ENCODE peak calls at places on chromosomes 3 and 15, in six cellular contexts. K is GM12891, J is K562, Q is H1, O is GM12878, A is HepG2. H is an unnamed sample.

GRCh38 chr3:126267976-126268615 is 87.7 kb upstream of the ALDH1L1 start:
- DNase-seq in K (no peak), J (no peak), Q (no peak), O (no peak), A (no peak), H (no peak)

GRCh38 chr3:127675651-127676391 is 3.1 kb downstream of the ABTB1 start:
- DNase-seq in K (no peak), J (no peak), Q (no peak), O (no peak), A (no peak), H (no peak)

GRCh38 chr3:146637871-146638270 is 32.7 kb upstream of the PLSCR5 start:
- DNase-seq in K (no peak), J (no peak), Q (no peak), O (no peak), A (peak; percentile 91), H (no peak)

GRCh38 chr15:73988075-73988969 is 3.8 kb downstream of the STOML1 start:
- DNase-seq in K (no peak), J (no peak), Q (no peak), O (no peak), A (no peak), H (no peak)

GRCh38 chr3:46882377-46883015 is 5.0 kb downstream of the PTH1R start:
- DNase-seq in K (peak; percentile 56), J (peak; percentile 44), Q (no peak), O (no peak), A (no peak), H (no peak)

GRCh38 chr15:40481671-40482070 is 10.9 kb downstream of the CHST14 start:
- DNase-seq in K (no peak), J (no peak), Q (no peak), O (no peak), A (no peak), H (no peak)

GRCh38 chr3:43883729-43884396 is 193.1 kb downstream of the ABHD5 start:
- DNase-seq in K (no peak), J (no peak), Q (no peak), O (no peak), A (no peak), H (no peak)

GRCh38 chr15:81027200-81027599 is 26.5 kb downstream of the TLNRD1 start:
- DNase-seq in K (no peak), J (no peak), Q (no peak), O (no peak), A (no peak), H (no peak)

GRCh38 chr3:42814914-42815507 is 5.8 kb downstream of the ACKR2 start:
- DNase-seq in K (no peak), J (peak; percentile 89), Q (no peak), O (no peak), A (peak; percentile 8), H (no peak)

GRCh38 chr3:197709135-197709534 is 27.6 kb downstream of the RUBCN start:
- DNase-seq in K (no peak), J (no peak), Q (no peak), O (peak; percentile 43), A (no peak), H (no peak)

GRCh38 chr3:171457263-171458055 is 2.7 kb downstream of the TNIK start:
- DNase-seq in K (no peak), J (no peak), Q (no peak), O (no peak), A (no peak), H (no peak)

GRCh38 chr3:77042892-77043291 is 3.0 kb downstream of the ROBO2 start:
- DNase-seq in K (no peak), J (no peak), Q (no peak), O (no peak), A (no peak), H (no peak)

GRCh38 chr3:161914703-161915102 is 418.1 kb downstream of the OTOL1 start:
- DNase-seq in K (no peak), J (peak; percentile 0), Q (peak; percentile 7), O (no peak), A (peak; percentile 44), H (no peak)

GRCh38 chr3:197511853-197512635 is 43.7 kb downstream of the BDH1 start:
- DNase-seq in K (no peak), J (no peak), Q (no peak), O (no peak), A (no peak), H (no peak)

GRCh38 chr15:57259511-57260143 is 116.7 kb upstream of the CGNL1 start:
- DNase-seq in K (no peak), J (peak; percentile 4), Q (peak; percentile 38), O (peak; percentile 13), A (no peak), H (no peak)

GRCh38 chr15:38129531-38130199 is 123.0 kb upstream of the SPRED1 start:
- DNase-seq in K (no peak), J (peak; percentile 30), Q (no peak), O (peak; percentile 39), A (no peak), H (no peak)

GRCh38 chr15:29789871-29790270 is 32.4 kb downstream of the TJP1 start:
- DNase-seq in K (no peak), J (peak; percentile 27), Q (no peak), O (no peak), A (no peak), H (no peak)

GRCh38 chr3:196969001-196969659 is 497 bp upstream of the PIGZ start:
- DNase-seq in K (peak; percentile 66), J (peak; percentile 64), Q (no peak), O (no peak), A (no peak), H (peak; percentile 55)

GRCh38 chr15:40776537-40777141 is 6.9 kb downstream of the C15orf62 start:
- DNase-seq in K (no peak), J (no peak), Q (no peak), O (no peak), A (no peak), H (no peak)

GRCh38 chr3:64814360-64814759 is 126.6 kb upstream of the ADAMTS9 start:
- DNase-seq in K (no peak), J (no peak), Q (no peak), O (no peak), A (no peak), H (no peak)
- TF ChIP-seq POLR2AphosphoS5 in K (no peak), J (no peak), Q (no peak), O (no peak), A (no peak), H (no peak)

GRCh38 chr3:113094514-113094913 is 103.7 kb downstream of the GTPBP8 start:
- DNase-seq in K (no peak), J (no peak), Q (no peak), O (no peak), A (no peak), H (no peak)
- TF ChIP-seq POLR2A in K (no peak), J (no peak), Q (no peak), O (no peak), A (no peak), H (no peak)

GRCh38 chr3:40191251-40191650 is 118.3 kb upstream of the EIF1B start:
- DNase-seq in K (no peak), J (no peak), Q (no peak), O (no peak), A (no peak), H (no peak)

GRCh38 chr3:40192628-40193027 is 116.9 kb upstream of the EIF1B start:
- DNase-seq in K (no peak), J (peak; percentile 65), Q (no peak), O (no peak), A (no peak), H (no peak)

GRCh38 chr3:40189118-40189517 is 120.4 kb upstream of the EIF1B start:
- DNase-seq in K (no peak), J (no peak), Q (no peak), O (no peak), A (no peak), H (no peak)

GRCh38 chr3:40190056-40190455 is 119.5 kb upstream of the EIF1B start:
- DNase-seq in K (no peak), J (no peak), Q (no peak), O (no peak), A (no peak), H (no peak)

DNA sequence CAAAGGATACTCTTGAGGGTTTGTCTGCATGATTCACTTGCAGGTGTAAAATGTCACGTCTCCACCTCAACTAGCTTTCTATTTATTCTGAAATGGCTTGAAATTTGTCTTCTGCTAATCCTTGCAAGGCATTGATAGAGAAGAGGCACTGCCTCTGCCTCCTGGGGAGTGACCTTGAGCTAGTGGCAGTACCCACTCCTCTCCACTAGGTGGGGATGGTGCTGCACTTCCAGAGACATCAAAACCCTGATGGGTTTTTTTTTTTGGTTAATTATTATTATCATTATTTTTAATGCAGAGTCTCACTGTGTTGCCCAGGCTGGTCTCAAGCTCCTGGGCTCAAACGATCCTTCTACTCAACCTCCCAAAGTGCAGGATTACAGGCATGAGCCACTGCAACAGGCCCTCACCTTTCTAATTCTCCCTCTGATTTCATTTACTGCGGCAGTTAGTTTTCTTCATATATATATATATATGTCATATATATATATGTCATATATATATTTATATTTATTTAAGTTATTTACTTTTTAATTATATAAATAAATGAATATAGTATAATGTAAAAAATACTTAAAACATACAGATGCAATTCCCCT is 117.6 kb upstream of the EIF1B start:
- DNase-seq in K (peak; percentile 49), J (peak; percentile 80), Q (no peak), O (no peak), A (peak; percentile 33), H (peak; percentile 39)
- TF ChIP-seq TAF1 in K (no peak), J (no peak), Q (no peak), O (no peak), A (no peak), H (no peak)

DNA sequence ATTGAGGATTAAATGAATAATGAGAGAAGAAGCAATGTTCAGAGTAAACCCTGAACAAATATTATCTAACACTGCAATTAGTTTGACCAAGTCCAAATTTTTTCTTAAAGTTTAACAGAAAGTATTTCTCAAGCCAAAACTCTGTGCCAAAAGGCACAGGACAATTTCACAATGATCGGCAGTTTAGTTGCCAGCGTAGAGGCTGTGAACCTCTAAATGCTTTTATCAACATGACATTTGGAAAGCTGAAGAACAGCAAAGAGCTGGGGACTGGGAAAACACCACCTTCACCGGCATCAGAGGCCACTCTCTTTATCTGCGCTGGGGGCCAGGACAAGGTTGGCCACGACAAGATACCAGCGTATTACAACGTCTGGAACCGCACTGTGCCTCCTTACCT is 125.6 kb downstream of the ADAMTS17 start:
- DNase-seq in K (no peak), J (no peak), Q (no peak), O (no peak), A (no peak), H (no peak)
- TF ChIP-seq POLR2AphosphoS5 in K (no peak), J (no peak), Q (no peak), O (no peak), A (no peak), H (no peak)